ENCODE peak calls at places on chromosomes 16 and 17, in eight cellular contexts. E is ascending aorta, Q is heart right ventricle, C is coronary artery, S is mammary epithelial cell, O is Caco-2, V is suprapubic skin, Z is dorsolateral prefrontal cortex. T is an unnamed sample.

GRCh38 chr16:78957328-78958100 is 643.0 kb downstream of the MAF start:
- DNase-seq in O (no peak), Q (no peak), Z (no peak), E (no peak), V (no peak), C (no peak), S (no peak), T (peak)

GRCh38 chr17:38341035-38341721 is 2.6 kb downstream of the GPR179 start:
- DNase-seq in V (no peak), S (no peak), O (no peak), C (no peak), E (no peak), Z (peak), Q (peak), T (no peak)

GRCh38 chr17:17352836-17353624 is 49.9 kb downstream of the NT5M start:
- DNase-seq in O (no peak), V (peak), E (no peak), Z (peak), Q (no peak), C (peak), S (no peak), T (no peak)

GRCh38 chr17:68349157-68349556 is 57.9 kb downstream of the ARSG start:
- DNase-seq in Q (no peak), C (no peak), Z (no peak), V (no peak), E (no peak), S (no peak), O (no peak), T (peak)

GRCh38 chr16:56532714-56533113 is 12.9 kb upstream of the BBS2 start:
- DNase-seq in Z (no peak), Q (no peak), E (no peak), O (peak), C (no peak), V (no peak), S (no peak), T (no peak)

GRCh38 chr17:5971969-5972368 is 98.2 kb upstream of the WSCD1 start:
- DNase-seq in V (no peak), Z (no peak), C (no peak), O (no peak), S (no peak), E (no peak), Q (no peak), T (no peak)

GRCh38 chr17:30279156-30279555 is 12.6 kb downstream of the BLMH start:
- DNase-seq in S (no peak), Z (no peak), E (no peak), V (no peak), C (no peak), O (no peak), Q (no peak), T (no peak)

GRCh38 chr16:57859331-57859730 is 57.0 kb upstream of the KIFC3 start:
- DNase-seq in Q (no peak), C (no peak), V (no peak), E (no peak), O (peak), S (no peak), Z (no peak), T (no peak)

GRCh38 chr16:84924339-84925091 is 86.8 kb downstream of the ZDHHC7 start:
- DNase-seq in S (no peak), Z (no peak), O (no peak), E (no peak), Q (peak), V (no peak), C (no peak), T (no peak)

GRCh38 chr16:85381738-85382592 is 231.2 kb upstream of the GSE1 start:
- DNase-seq in V (no peak), O (no peak), Z (no peak), S (no peak), E (no peak), C (no peak), Q (peak), T (no peak)

GRCh38 chr17:38898812-38899348 is 26.5 kb upstream of the LASP1NB start:
- DNase-seq in S (no peak), E (no peak), O (no peak), Z (no peak), Q (peak), C (no peak), V (no peak), T (peak)

DNA sequence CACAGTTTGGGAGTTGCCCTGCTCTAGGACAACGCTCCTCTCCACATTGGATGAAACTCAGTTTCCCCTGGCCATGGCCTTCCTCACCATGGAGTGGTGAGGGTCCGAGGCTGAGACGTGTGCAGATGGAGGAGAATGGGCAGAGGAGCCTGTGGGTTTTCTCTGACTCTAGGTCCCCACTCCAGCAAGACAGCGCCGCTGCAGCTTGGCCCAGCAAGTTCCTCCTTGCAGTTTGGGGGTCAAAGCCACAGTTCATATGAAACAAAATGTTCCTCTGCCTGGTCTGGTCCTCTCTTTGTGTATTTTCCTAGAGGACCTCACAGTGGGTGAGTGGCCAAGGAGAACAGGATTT is 2.3 kb downstream of the C16orf54 start:
- DNase-seq in S (no peak), Q (no peak), Z (no peak), C (no peak), E (no peak), V (no peak), O (no peak), T (no peak)
- H3K4me3 ChIP-seq in S (no peak), Q (no peak), Z (no peak), C (no peak), E (no peak), V (no peak), O (no peak), T (no peak)

GRCh38 chr17:45284176-45285140 is 22.6 kb upstream of the SPATA32 start:
- DNase-seq in C (no peak), V (peak), O (peak), S (peak), Q (peak), E (no peak), Z (no peak), T (peak)
- TF ChIP-seq CTCF in C (no peak), V (no peak), O (no peak), S (peak), Q (peak), E (no peak), Z (no peak), T (peak)

DNA sequence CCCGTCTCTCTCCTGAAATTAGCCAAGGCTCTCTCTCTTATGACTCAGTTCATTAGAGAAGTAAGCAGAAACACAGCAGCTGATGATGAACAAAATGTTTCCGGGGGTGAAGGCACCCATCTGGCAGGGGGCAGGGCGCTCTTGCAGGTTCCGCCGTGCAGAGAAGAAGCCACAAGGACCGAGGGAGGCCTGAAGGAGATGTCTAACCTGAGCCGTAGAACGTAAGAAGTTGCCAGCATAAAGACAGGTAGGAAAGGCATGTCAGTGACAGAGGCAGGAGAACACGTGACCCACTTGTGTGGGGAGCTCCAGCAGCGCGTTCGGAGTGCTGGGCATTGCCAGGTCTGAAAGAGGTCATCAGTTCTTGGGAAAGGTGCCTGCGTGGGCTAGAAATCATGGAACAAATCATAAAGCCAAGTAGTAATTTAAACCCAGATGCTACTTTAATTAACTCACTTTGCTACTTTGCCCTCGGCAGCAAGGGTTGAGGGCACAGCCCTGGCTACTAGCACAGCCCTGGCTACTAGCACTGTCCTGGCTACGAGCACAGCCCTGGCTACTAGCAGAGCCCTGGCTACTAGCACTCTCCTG is 198.6 kb downstream of the RPTOR start:
- DNase-seq in E (no peak), C (no peak), S (peak), O (no peak), V (no peak), Q (no peak), Z (no peak), T (no peak)
- H3K4me3 ChIP-seq in E (no peak), C (no peak), S (no peak), O (no peak), V (no peak), Q (no peak), Z (peak), T (no peak)

DNA sequence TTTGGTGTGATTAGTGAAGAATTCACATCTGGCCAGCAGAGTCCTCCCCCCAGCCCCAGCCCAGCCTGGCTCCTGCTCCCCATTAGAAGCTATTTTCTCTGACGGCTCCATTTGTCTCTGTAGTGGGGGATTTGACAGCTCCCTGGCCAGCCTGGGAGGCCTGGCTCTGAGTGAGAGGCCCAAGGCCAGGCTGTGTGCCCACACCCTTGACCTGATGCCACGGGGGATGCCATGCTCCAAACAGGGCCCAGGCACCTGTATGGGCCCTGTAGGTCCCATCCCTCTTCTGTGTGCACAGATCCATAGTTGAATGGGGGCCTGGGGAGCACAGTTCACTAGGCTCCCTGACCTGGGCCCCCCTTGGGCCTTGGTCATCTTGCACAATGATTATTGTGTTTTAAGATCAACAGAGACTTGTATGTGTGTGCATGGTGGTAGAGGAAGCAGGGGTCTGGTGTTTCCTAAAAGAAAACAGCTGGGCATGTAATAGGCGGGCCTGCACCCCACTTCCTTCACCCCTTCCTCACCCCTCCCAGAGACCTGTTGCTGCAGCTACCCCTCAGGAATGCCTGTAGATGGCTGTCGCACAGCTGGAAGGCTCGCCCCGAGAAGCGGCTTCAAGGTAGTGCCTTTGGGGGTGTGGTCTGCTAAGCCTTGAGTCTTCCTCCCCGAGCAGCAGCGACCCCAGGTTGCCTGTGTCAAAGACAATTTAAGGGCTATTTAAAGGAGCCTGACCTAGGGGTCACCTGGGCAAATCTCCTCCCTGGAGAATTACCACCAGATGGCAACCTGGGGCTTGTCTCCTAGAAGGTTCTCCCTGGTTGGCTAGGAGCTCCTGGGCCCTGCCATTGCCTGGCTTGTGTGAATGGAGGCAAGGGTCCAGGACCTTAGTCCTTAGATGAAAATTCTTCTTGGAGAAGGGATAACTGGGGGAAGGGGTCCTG is 51.0 kb upstream of the TAC4 start:
- DNase-seq in V (no peak), E (no peak), Z (no peak), Q (no peak), C (no peak), S (no peak), O (peak), T (peak)
- TF ChIP-seq CTCF in V (no peak), E (no peak), Z (no peak), Q (no peak), C (no peak), S (peak), O (peak), T (no peak)

GRCh38 chr16:52439171-52439701 is 107.7 kb downstream of the TOX3 start:
- DNase-seq in Z (no peak), Q (no peak), V (no peak), C (no peak), O (no peak), S (no peak), E (no peak), T (no peak)
- H3K4me3 ChIP-seq in Z (no peak), Q (no peak), V (no peak), C (no peak), O (no peak), S (no peak), E (no peak), T (no peak)

GRCh38 chr17:54968954-54969400 is 412 bp downstream of the STXBP4 start:
- DNase-seq in E (no peak), Q (no peak), S (no peak), O (no peak), V (no peak), C (peak), Z (no peak), T (no peak)

GRCh38 chr17:54969658-54970572 is 1.4 kb downstream of the STXBP4 start:
- DNase-seq in V (no peak), O (no peak), E (no peak), Z (no peak), Q (no peak), C (no peak), S (no peak), T (no peak)

GRCh38 chr17:54968259-54968953 is at the start of the genes COX11 and STXBP4:
- DNase-seq in C (peak), S (peak), V (peak), Q (peak), O (peak), E (peak), Z (peak), T (peak)

GRCh38 chr17:54971147-54971546 is 2.6 kb downstream of the STXBP4 start:
- DNase-seq in S (no peak), Z (no peak), Q (no peak), C (no peak), V (no peak), E (no peak), O (no peak), T (no peak)

DNA sequence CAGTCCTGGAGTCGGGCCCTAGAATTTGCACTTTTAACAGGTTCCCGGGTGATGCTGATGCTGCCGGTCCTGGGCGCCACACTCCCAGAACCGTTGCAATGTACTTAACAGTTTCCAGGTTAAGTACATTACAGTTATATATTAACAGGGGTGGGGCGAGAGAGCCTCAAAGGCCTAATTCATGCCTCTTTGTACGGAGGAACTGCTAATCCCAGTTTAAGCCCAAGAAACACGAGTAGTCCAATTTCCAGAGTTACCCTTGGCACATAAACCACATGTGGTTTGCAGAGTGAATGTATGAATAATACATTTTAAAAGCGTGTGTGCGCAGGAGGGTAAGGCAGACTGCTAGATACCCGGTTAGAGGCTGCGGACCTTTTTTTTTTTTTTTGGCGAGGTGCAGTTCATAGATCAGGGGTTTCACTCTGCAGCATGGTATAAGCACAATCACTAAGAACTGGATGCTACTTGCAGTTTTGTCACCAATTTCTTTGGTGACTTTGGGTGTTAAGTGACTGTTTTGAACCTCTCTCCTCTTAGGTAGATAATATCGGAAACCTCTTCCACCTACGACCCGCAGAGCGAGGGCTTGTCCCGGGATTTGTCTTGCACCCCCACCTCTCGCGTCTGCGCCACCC is 714 bp downstream of the COX11 start:
- DNase-seq in Q (no peak), E (no peak), O (peak), V (no peak), S (peak), Z (no peak), C (no peak), T (peak)
- TF ChIP-seq CTCF in Q (no peak), E (peak), O (peak), V (peak), S (peak), Z (no peak), C (no peak), T (peak)

GRCh38 chr16:9097266-9098219 is 6.1 kb downstream of the HAPSTR1 start:
- DNase-seq in S (no peak), V (no peak), E (no peak), C (no peak), Z (no peak), Q (no peak), O (no peak), T (no peak)
- H3K4me3 ChIP-seq in S (no peak), V (no peak), E (peak), C (peak), Z (peak), Q (no peak), O (no peak), T (no peak)